ENCODE peak calls at places on chromosomes 6 and 20, in eight cellular contexts. P is GM23248, G is hepatocyte, Z is OCI-LY7, R is PC-3, D is HCT116, I is neural progenitor cell, M is MM.1S. K is an unnamed sample.
A peak's percentile ranks its signal among the peaks of the same experiment; 100 is the strongest.

GRCh38 chr6:152605342-152605741 is 31.8 kb downstream of the SYNE1 start:
- DNase-seq in Z (no peak), D (no peak), I (no peak), M (no peak), P (peak; percentile 68), G (no peak), R (peak; percentile 2), K (no peak)

GRCh38 chr6:134178230-134179044 is 126.0 kb upstream of the SLC2A12 start:
- DNase-seq in R (no peak), I (peak; percentile 95), P (peak; percentile 97), D (peak; percentile 92), M (peak; percentile 61), G (peak; percentile 92), Z (peak; percentile 73), K (peak; percentile 98)

GRCh38 chr6:12298995-12299394 is 8.8 kb downstream of the EDN1 start:
- DNase-seq in Z (no peak), D (no peak), G (no peak), I (no peak), R (no peak), P (no peak), M (no peak), K (no peak)

GRCh38 chr6:167161895-167162467 is 4.2 kb upstream of the GPR31 start:
- DNase-seq in P (no peak), G (no peak), I (no peak), M (no peak), D (no peak), R (peak; percentile 44), Z (no peak), K (no peak)

GRCh38 chr6:2542858-2543218 is 207.9 kb downstream of the MYLK4 start:
- DNase-seq in G (peak; percentile 77), P (peak; percentile 30), I (no peak), Z (no peak), M (peak; percentile 97), R (peak; percentile 54), D (no peak), K (no peak)

GRCh38 chr6:7769702-7770101 is 43.8 kb downstream of the BMP6 start:
- DNase-seq in D (no peak), R (peak; percentile 73), G (no peak), I (no peak), P (peak; percentile 67), M (no peak), Z (no peak), K (no peak)

GRCh38 chr6:134814076-134814709 is 135.7 kb downstream of the ALDH8A1 start:
- DNase-seq in D (no peak), I (no peak), Z (no peak), R (peak; percentile 80), M (no peak), G (no peak), P (peak; percentile 38), K (no peak)

GRCh38 chr20:57900226-57900905 is 190.6 kb upstream of the PMEPA1 start:
- DNase-seq in R (peak; percentile 30), I (no peak), D (no peak), M (no peak), Z (no peak), P (no peak), G (no peak), K (no peak)

GRCh38 chr6:148109732-148110131 is 232.9 kb upstream of the SASH1 start:
- DNase-seq in G (peak; percentile 59), P (no peak), R (no peak), D (no peak), I (no peak), M (no peak), Z (no peak), K (no peak)

GRCh38 chr20:38132156-38132909 is 32.7 kb downstream of the TGM2 start:
- DNase-seq in P (no peak), R (no peak), Z (no peak), I (no peak), D (no peak), M (no peak), G (no peak), K (no peak)

GRCh38 chr6:22053385-22053997 is 243.3 kb downstream of the PRL start:
- DNase-seq in M (no peak), P (no peak), Z (no peak), G (no peak), I (no peak), D (no peak), R (no peak), K (no peak)

GRCh38 chr20:37388831-37389230 is 42.9 kb downstream of the SRC start:
- DNase-seq in D (no peak), I (no peak), Z (no peak), M (no peak), G (peak; percentile 5), R (no peak), P (no peak), K (no peak)

GRCh38 chr6:90294614-90294988 is 2.0 kb downstream of the BACH2 start:
- DNase-seq in P (peak; percentile 15), M (peak; percentile 19), I (peak; percentile 63), R (no peak), G (no peak), Z (peak; percentile 83), D (no peak), K (peak; percentile 51)

GRCh38 chr6:148747145-148747492 is 289 bp downstream of the UST start:
- DNase-seq in D (no peak), P (peak; percentile 82), R (peak; percentile 21), Z (no peak), M (no peak), G (no peak), I (no peak), K (peak; percentile 49)

GRCh38 chr6:91886183-91886795 is 1299.4 kb upstream of the MAP3K7 start:
- DNase-seq in R (no peak), M (no peak), I (no peak), P (no peak), D (no peak), G (no peak), Z (peak; percentile 18), K (peak; percentile 6)

GRCh38 chr20:43942661-43943285 is 28.1 kb downstream of the TOX2 start:
- DNase-seq in D (peak; percentile 21), Z (peak; percentile 31), I (no peak), G (no peak), M (peak; percentile 83), R (peak; percentile 72), P (peak; percentile 88), K (no peak)

GRCh38 chr20:20095114-20095872 is 43.0 kb downstream of the CFAP61 start:
- DNase-seq in I (no peak), G (no peak), M (no peak), Z (no peak), D (no peak), P (no peak), R (no peak), K (no peak)

GRCh38 chr6:72374864-72375263 is 247.0 kb upstream of the KCNQ5 start:
- DNase-seq in I (peak; percentile 61), P (no peak), Z (no peak), D (no peak), G (no peak), R (peak; percentile 27), M (no peak), K (peak; percentile 53)

DNA sequence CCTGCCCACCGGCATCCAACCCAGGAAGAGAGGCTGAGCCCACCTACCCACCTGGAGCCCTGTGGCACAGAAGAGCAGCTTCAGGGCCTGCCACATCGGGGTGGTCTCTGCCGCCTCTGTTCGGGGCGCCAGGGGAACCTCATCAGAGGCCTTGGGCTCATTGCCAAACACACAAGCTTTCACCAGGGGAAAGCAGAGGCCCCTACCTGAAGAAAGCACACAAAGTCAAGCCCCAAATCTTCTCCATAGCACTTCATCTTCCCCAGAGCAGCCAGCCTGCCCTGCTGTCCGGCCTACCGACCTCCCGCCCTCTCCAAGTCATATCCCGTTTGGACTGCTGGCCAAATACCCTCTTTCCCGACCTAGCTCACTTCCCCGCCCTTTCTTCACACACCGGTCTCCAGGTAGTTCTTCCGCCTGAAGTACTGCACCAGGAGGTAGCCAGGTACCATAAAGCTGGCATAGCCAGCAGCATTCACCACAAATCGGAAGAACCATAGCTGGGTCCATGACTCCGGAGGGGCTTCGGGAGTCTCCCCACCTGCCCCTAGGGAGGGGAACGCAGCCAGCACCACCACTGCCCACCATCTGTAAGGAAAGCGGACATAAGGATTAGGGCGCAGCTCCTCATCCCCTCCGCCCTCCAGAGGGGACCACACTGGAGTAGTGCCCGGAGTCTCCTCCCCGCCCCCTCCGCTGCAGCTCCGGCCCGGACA is 879 bp downstream of the SLC35B2 start:
- DNase-seq in R (peak; percentile 45), M (peak; percentile 18), P (no peak), I (no peak), G (no peak), D (no peak), Z (no peak), K (peak; percentile 81)
- H3K4me1 ChIP-seq in R (peaks cover 21% of the 10 kb centered on the region), M (peaks cover 35% of the 10 kb centered on the region), P (peaks cover 10% of the 10 kb centered on the region), I (peaks cover 10% of the 10 kb centered on the region), G (peaks cover 5% of the 10 kb centered on the region), D (peaks cover 2% of the 10 kb centered on the region), Z (peaks cover 69% of the 10 kb centered on the region), K (no peaks in the 10 kb centered on the region)

GRCh38 chr6:149913542-149914240 is 9.2 kb downstream of the RAET1G start:
- DNase-seq in M (no peak), G (no peak), Z (no peak), D (no peak), I (no peak), R (no peak), P (no peak), K (no peak)
- TF ChIP-seq EZH2phosphoT487 in M (no peak), G (no peak), Z (no peak), D (no peak), I (no peak), R (no peak), P (no peak), K (no peak)

GRCh38 chr6:30741789-30742315 is 635 bp downstream of the FLOT1 start:
- DNase-seq in D (no peak), Z (no peak), G (peak; percentile 79), M (no peak), I (no peak), P (no peak), R (peak; percentile 32), K (no peak)

GRCh38 chr6:30744054-30744805 is at the start of gene IER3:
- DNase-seq in R (peak; percentile 90), M (peak; percentile 79), Z (peak; percentile 67), G (peak; percentile 94), I (peak; percentile 88), P (peak; percentile 95), D (peak; percentile 96), K (peak; percentile 96)

GRCh38 chr6:30740993-30741784 is 1.3 kb downstream of the FLOT1 start:
- DNase-seq in G (no peak), I (no peak), D (no peak), M (no peak), P (peak; percentile 55), R (peak; percentile 36), Z (no peak), K (no peak)

GRCh38 chr6:30742316-30743098 is at the start of gene FLOT1:
- DNase-seq in P (peak; percentile 98), D (peak; percentile 94), R (peak; percentile 98), G (peak; percentile 97), M (peak; percentile 95), I (peak; percentile 88), Z (peak; percentile 84), K (peak; percentile 94)

GRCh38 chr6:30743099-30744053 is 889 bp upstream of the FLOT1 start:
- DNase-seq in P (peak; percentile 58), I (no peak), M (peak; percentile 57), R (no peak), G (no peak), D (no peak), Z (no peak), K (no peak)
- H3K4me1 ChIP-seq in P (peaks cover 38% of the 10 kb centered on the region), I (peaks cover 5% of the 10 kb centered on the region), M (peaks cover 14% of the 10 kb centered on the region), R (peaks cover 71% of the 10 kb centered on the region), G (peaks cover 18% of the 10 kb centered on the region), D (peaks cover 43% of the 10 kb centered on the region), Z (peaks cover 31% of the 10 kb centered on the region), K (peaks cover 19% of the 10 kb centered on the region)

DNA sequence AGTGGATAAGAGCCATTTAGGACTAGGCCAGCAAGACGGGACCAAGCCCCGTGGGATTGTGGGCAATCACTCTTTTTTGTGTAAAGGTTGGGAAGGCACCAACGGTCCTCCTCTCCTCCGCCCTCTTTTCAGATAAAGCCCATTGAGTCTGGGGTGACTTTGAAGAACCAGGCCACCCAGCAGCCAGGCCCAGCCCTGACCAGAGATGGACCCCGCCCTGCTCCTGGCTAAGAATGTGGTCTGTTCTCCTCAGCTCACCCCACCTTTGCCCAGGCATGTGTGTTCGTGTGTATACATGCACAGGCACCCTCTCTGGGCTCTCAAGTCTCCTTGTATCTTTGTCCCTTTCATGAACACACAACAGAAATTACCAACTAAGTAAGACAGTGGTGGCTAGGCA is 9.1 kb downstream of the SDC4 start:
- DNase-seq in Z (no peak), R (no peak), G (peak; percentile 36), P (no peak), D (no peak), M (no peak), I (no peak), K (no peak)
- TF ChIP-seq EZH2phosphoT487 in Z (no peak), R (no peak), G (no peak), P (no peak), D (no peak), M (no peak), I (no peak), K (no peak)

K was measured in GM23338.